ENCODE peak calls at places on chromosomes 2 and 18, in five cellular contexts. One of them, this sample, is unnamed.

GRCh38 chr2:155792666-155793065 is 539.9 kb downstream of the NR4A2 start:
- DNase-seq in A549: no peak
- DNase-seq in GM12878: no peak
- DNase-seq in K562: no peak
- DNase-seq in HepG2: no peak
- DNase-seq in this sample: no peak

GRCh38 chr2:18406219-18406618 is 154.2 kb downstream of the RDH14 start:
- DNase-seq in A549: no peak
- DNase-seq in GM12878: no peak
- DNase-seq in K562: no peak
- DNase-seq in HepG2: no peak
- DNase-seq in this sample: no peak

GRCh38 chr2:141341444-141341843 is 789.4 kb downstream of the LRP1B start:
- DNase-seq in A549: peak
- DNase-seq in GM12878: no peak
- DNase-seq in K562: no peak
- DNase-seq in HepG2: no peak
- DNase-seq in this sample: no peak

GRCh38 chr2:3784731-3785130 is 81.4 kb downstream of the DCDC2C start:
- DNase-seq in A549: no peak
- DNase-seq in GM12878: no peak
- DNase-seq in K562: no peak
- DNase-seq in HepG2: no peak
- DNase-seq in this sample: no peak

GRCh38 chr2:232351686-232352510 is 26.7 kb upstream of the ALPP start:
- DNase-seq in A549: no peak
- DNase-seq in GM12878: no peak
- DNase-seq in K562: no peak
- DNase-seq in HepG2: no peak
- DNase-seq in this sample: peak

GRCh38 chr18:10757349-10757748 is 231.5 kb downstream of the NAPG start:
- DNase-seq in A549: no peak
- DNase-seq in GM12878: no peak
- DNase-seq in K562: no peak
- DNase-seq in HepG2: no peak
- DNase-seq in this sample: no peak

GRCh38 chr2:232368311-232368731 is 10.2 kb upstream of the ALPP start:
- DNase-seq in A549: peak
- DNase-seq in GM12878: no peak
- DNase-seq in K562: no peak
- DNase-seq in HepG2: no peak
- DNase-seq in this sample: peak

GRCh38 chr2:224086226-224086911 is 47.3 kb upstream of the SERPINE2 start:
- DNase-seq in A549: peak
- DNase-seq in GM12878: no peak
- DNase-seq in K562: no peak
- DNase-seq in HepG2: peak
- DNase-seq in this sample: no peak

GRCh38 chr2:80246449-80247025 is 58.0 kb downstream of the LRRTM1 start:
- DNase-seq in A549: no peak
- DNase-seq in GM12878: no peak
- DNase-seq in K562: no peak
- DNase-seq in HepG2: no peak
- DNase-seq in this sample: no peak

GRCh38 chr2:132037527-132038178 is 124.1 kb downstream of the ANKRD30BL start:
- DNase-seq in A549: no peak
- DNase-seq in GM12878: no peak
- DNase-seq in K562: peak
- DNase-seq in HepG2: no peak
- DNase-seq in this sample: peak

GRCh38 chr2:217370391-217370790 is 510.5 kb upstream of the TNP1 start:
- DNase-seq in A549: peak
- DNase-seq in GM12878: no peak
- DNase-seq in K562: no peak
- DNase-seq in HepG2: peak
- DNase-seq in this sample: no peak

GRCh38 chr2:40434638-40435296 is 17.1 kb downstream of the SLC8A1 start:
- DNase-seq in A549: peak
- DNase-seq in GM12878: no peak
- DNase-seq in K562: no peak
- DNase-seq in HepG2: no peak
- DNase-seq in this sample: no peak

GRCh38 chr18:36349552-36349951 is 52.0 kb downstream of the FHOD3 start:
- DNase-seq in A549: peak
- DNase-seq in GM12878: no peak
- DNase-seq in K562: no peak
- DNase-seq in HepG2: no peak
- DNase-seq in this sample: no peak

GRCh38 chr2:161096336-161096735 is 63.9 kb upstream of the TANK start:
- DNase-seq in A549: no peak
- DNase-seq in GM12878: no peak
- DNase-seq in K562: no peak
- DNase-seq in HepG2: no peak
- DNase-seq in this sample: no peak

GRCh38 chr18:62377408-62377807 is 52.3 kb downstream of the TNFRSF11A start:
- DNase-seq in A549: no peak
- DNase-seq in GM12878: no peak
- DNase-seq in K562: no peak
- DNase-seq in HepG2: no peak
- DNase-seq in this sample: no peak

GRCh38 chr2:102251042-102251848 is 60.1 kb upstream of the IL1RL1 start:
- DNase-seq in A549: peak
- DNase-seq in GM12878: no peak
- DNase-seq in K562: peak
- DNase-seq in HepG2: peak
- DNase-seq in this sample: peak

GRCh38 chr2:112480540-112481049 is 1.4 kb upstream of the TTL start:
- DNase-seq in A549: peak
- DNase-seq in GM12878: no peak
- DNase-seq in K562: peak
- DNase-seq in HepG2: peak
- DNase-seq in this sample: peak
- TF ChIP-seq JUNB in A549: no peak
- TF ChIP-seq JUNB in GM12878: no peak
- TF ChIP-seq JUNB in K562: no peak
- TF ChIP-seq JUNB in HepG2: no peak
- TF ChIP-seq JUNB in this sample: no peak

GRCh38 chr2:221100467-221101089 is 471.5 kb downstream of the EPHA4 start:
- DNase-seq in A549: peak
- DNase-seq in GM12878: no peak
- DNase-seq in K562: no peak
- DNase-seq in HepG2: no peak
- DNase-seq in this sample: peak

GRCh38 chr2:221096651-221097567 is 475.2 kb downstream of the EPHA4 start:
- DNase-seq in A549: no peak
- DNase-seq in GM12878: no peak
- DNase-seq in K562: no peak
- DNase-seq in HepG2: no peak
- DNase-seq in this sample: no peak

GRCh38 chr2:221095381-221095780 is 476.7 kb downstream of the EPHA4 start:
- DNase-seq in A549: no peak
- DNase-seq in GM12878: no peak
- DNase-seq in K562: no peak
- DNase-seq in HepG2: no peak
- DNase-seq in this sample: no peak

GRCh38 chr2:221097949-221098348 is 474.2 kb downstream of the EPHA4 start:
- DNase-seq in A549: no peak
- DNase-seq in GM12878: no peak
- DNase-seq in K562: no peak
- DNase-seq in HepG2: no peak
- DNase-seq in this sample: no peak

GRCh38 chr2:221097568-221097915 is 474.6 kb downstream of the EPHA4 start:
- DNase-seq in A549: peak
- DNase-seq in GM12878: no peak
- DNase-seq in K562: no peak
- DNase-seq in HepG2: no peak
- DNase-seq in this sample: no peak
- TF ChIP-seq JUNB in A549: no peak
- TF ChIP-seq JUNB in GM12878: no peak
- TF ChIP-seq JUNB in K562: no peak
- TF ChIP-seq JUNB in HepG2: no peak
- TF ChIP-seq JUNB in this sample: no peak

GRCh38 chr2:134739261-134739878 is 20.6 kb upstream of the TMEM163 start:
- DNase-seq in A549: no peak
- DNase-seq in GM12878: no peak
- DNase-seq in K562: no peak
- DNase-seq in HepG2: no peak
- DNase-seq in this sample: no peak
- TF ChIP-seq JUNB in A549: no peak
- TF ChIP-seq JUNB in GM12878: no peak
- TF ChIP-seq JUNB in K562: no peak
- TF ChIP-seq JUNB in HepG2: no peak
- TF ChIP-seq JUNB in this sample: no peak

DNA sequence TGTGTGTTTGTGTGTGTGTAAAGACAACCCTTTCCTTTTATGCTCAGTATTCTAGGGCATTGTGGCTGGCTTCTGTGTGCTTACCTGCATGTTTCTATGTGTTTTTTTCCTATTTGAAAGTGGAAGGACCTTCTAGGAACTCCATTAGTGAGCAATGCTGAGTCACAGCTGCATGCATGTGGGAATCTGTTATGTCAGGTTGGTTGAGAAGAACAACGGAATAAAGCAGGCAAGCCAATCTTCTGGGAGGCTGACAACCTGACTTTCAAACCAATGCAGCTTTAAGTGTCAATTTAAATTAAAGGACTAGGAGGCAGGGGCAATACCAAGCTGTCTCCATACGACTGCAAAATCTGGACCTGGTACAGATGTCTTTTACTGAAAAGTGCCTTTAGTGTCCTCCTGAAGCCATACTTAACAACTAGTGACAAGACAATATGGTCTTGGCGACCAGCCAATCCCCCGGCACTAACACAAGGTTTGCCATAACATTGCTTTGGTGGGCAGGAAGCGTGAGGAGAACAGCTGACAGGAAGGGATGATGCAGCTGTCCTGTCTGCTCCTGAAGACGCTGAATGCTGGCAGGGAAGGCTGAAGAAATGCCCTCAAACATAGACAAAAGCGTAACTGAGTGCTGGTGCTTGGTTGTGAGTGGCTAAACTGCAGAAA is 514.7 kb upstream of the CDH7 start:
- DNase-seq in A549: no peak
- DNase-seq in GM12878: no peak
- DNase-seq in K562: no peak
- DNase-seq in HepG2: no peak
- DNase-seq in this sample: no peak
- TF ChIP-seq JUNB in A549: no peak
- TF ChIP-seq JUNB in GM12878: no peak
- TF ChIP-seq JUNB in K562: no peak
- TF ChIP-seq JUNB in HepG2: no peak
- TF ChIP-seq JUNB in this sample: no peak

DNA sequence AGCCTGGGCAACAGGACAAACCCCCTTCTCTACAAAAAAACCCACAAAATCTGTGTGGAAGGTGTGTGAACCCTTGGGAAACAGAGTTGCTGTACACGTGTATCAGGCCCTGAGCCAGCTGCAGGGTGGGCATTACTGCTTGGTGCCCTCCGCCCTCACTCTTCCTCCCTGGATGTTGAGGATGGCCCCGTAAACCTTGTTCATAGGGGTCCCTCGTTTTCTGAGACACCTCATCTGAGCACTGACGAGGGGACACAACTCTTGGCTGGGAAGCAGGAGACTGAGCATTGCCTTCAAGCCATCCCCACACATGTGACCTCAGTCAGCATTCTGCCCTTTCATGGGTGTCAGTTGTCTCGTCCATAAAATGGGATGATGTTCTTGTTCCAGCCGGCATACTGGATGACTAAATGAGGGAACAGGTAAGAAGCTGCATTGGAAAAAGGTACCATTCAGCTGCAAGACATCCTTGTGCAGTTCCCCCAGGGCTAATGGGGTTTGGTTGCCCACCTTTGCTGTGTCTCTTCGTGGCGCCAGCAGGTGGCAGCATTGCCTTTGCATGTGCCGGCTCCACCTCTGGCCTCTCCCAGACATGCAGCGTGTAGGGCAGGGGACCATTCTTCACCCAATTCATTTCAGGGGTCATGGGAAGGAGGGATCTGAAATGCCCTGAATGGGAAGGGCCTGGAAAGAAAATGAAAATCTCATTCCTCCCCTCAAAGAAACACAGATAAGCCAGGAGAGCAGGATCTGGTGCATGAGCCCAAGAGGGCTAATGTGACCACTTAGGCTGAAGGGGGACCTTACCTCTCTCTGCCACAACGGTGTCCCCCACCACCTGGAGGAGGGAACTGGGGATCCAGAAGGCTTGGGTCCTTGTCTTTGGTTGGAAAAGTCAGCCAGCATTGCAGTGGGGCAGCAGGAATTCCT is 36.4 kb upstream of the HAAO start:
- DNase-seq in A549: peak
- DNase-seq in GM12878: peak
- DNase-seq in K562: peak
- DNase-seq in HepG2: peak
- DNase-seq in this sample: peak
- TF ChIP-seq JUNB in A549: no peak
- TF ChIP-seq JUNB in GM12878: no peak
- TF ChIP-seq JUNB in K562: no peak
- TF ChIP-seq JUNB in HepG2: no peak
- TF ChIP-seq JUNB in this sample: no peak

GRCh38 chr2:133760366-133760765 is 192.1 kb upstream of the NCKAP5 start:
- DNase-seq in A549: no peak
- DNase-seq in GM12878: no peak
- DNase-seq in K562: no peak
- DNase-seq in HepG2: no peak
- DNase-seq in this sample: no peak
- TF ChIP-seq JUNB in A549: no peak
- TF ChIP-seq JUNB in GM12878: no peak
- TF ChIP-seq JUNB in K562: no peak
- TF ChIP-seq JUNB in HepG2: no peak
- TF ChIP-seq JUNB in this sample: no peak

This sample was measured in GM23338.